ENCODE peak calls at places on chromosomes 6 and 20, in ten cellular contexts. E, K, P, J, Y, O, W, H, X and M are unnamed samples.

GRCh38 chr20:32513031-32513866 is 71.9 kb downstream of the NOL4L start:
- DNase-seq in E (no peak), K (no peak), P (no peak), J (no peak), Y (no peak), O (no peak), W (no peak), H (no peak), X (no peak), M (no peak)

GRCh38 chr6:33929575-33930288 is 125.9 kb upstream of the MLN start:
- DNase-seq in E (no peak), K (no peak), P (no peak), J (no peak), Y (no peak), O (no peak), W (no peak), H (no peak), X (no peak), M (peak)

GRCh38 chr6:170131351-170131750 is 159.5 kb downstream of the DLL1 start:
- DNase-seq in E (no peak), K (no peak), P (no peak), J (no peak), Y (no peak), O (no peak), W (peak), H (peak), X (peak), M (peak)

GRCh38 chr6:52877168-52877567 is 32.3 kb downstream of the GSTA3 start:
- DNase-seq in E (peak), K (no peak), P (no peak), J (no peak), Y (no peak), O (no peak), W (no peak), H (no peak), X (no peak), M (no peak)

GRCh38 chr6:139361211-139361610 is 13.2 kb downstream of the CITED2 start:
- DNase-seq in E (no peak), K (no peak), P (no peak), J (no peak), Y (no peak), O (no peak), W (no peak), H (no peak), X (no peak), M (no peak)

GRCh38 chr6:108117427-108118358 is 43.2 kb upstream of the OSTM1 start:
- DNase-seq in E (peak), K (no peak), P (peak), J (peak), Y (no peak), O (no peak), W (no peak), H (peak), X (no peak), M (peak)

GRCh38 chr6:56808871-56809359 is 146.0 kb upstream of the BEND6 start:
- DNase-seq in E (peak), K (no peak), P (no peak), J (no peak), Y (no peak), O (no peak), W (no peak), H (no peak), X (no peak), M (no peak)

GRCh38 chr20:62009869-62010445 is 55.7 kb downstream of the TAF4 start:
- DNase-seq in E (no peak), K (no peak), P (no peak), J (no peak), Y (no peak), O (no peak), W (no peak), H (no peak), X (no peak), M (no peak)

GRCh38 chr20:47370850-47371782 is 14.6 kb upstream of the ZMYND8 start:
- DNase-seq in E (peak), K (no peak), P (no peak), J (no peak), Y (no peak), O (no peak), W (no peak), H (no peak), X (no peak), M (no peak)

GRCh38 chr20:37565134-37565811 is 37.6 kb upstream of the BLCAP start:
- DNase-seq in E (no peak), K (no peak), P (no peak), J (no peak), Y (no peak), O (no peak), W (no peak), H (no peak), X (peak), M (no peak)

GRCh38 chr6:137218473-137218916 is 690 bp downstream of the IFNGR1 start:
- DNase-seq in E (no peak), K (peak), P (peak), J (peak), Y (no peak), O (peak), W (peak), H (no peak), X (no peak), M (no peak)

GRCh38 chr6:30091577-30092381 is 16.2 kb upstream of the RNF39 start:
- DNase-seq in E (peak), K (no peak), P (peak), J (no peak), Y (no peak), O (no peak), W (no peak), H (no peak), X (peak), M (no peak)

GRCh38 chr6:126632271-126632670 is 292.4 kb downstream of the CENPW start:
- DNase-seq in E (no peak), K (no peak), P (no peak), J (no peak), Y (no peak), O (no peak), W (no peak), H (no peak), X (no peak), M (no peak)

GRCh38 chr20:36399147-36399968 is 93.2 kb downstream of the DLGAP4 start:
- DNase-seq in E (peak), K (peak), P (peak), J (peak), Y (peak), O (no peak), W (no peak), H (peak), X (no peak), M (no peak)

GRCh38 chr6:34701199-34701598 is 4.6 kb upstream of the ILRUN start:
- DNase-seq in E (no peak), K (no peak), P (no peak), J (no peak), Y (no peak), O (no peak), W (no peak), H (no peak), X (no peak), M (no peak)

GRCh38 chr20:2749951-2750342 is 50.5 kb downstream of the CPXM1 start:
- DNase-seq in E (no peak), K (no peak), P (peak), J (no peak), Y (no peak), O (no peak), W (peak), H (no peak), X (no peak), M (no peak)

GRCh38 chr6:8674088-8674487 is 238.7 kb upstream of the SLC35B3 start:
- DNase-seq in E (no peak), K (no peak), P (no peak), J (no peak), Y (no peak), O (no peak), W (no peak), H (no peak), X (no peak), M (no peak)

GRCh38 chr6:143328885-143329284 is 121.6 kb downstream of the ADAT2 start:
- DNase-seq in E (no peak), K (no peak), P (no peak), J (no peak), Y (no peak), O (no peak), W (no peak), H (no peak), X (no peak), M (no peak)

GRCh38 chr20:51494241-51495110 is 48.0 kb downstream of the NFATC2 start:
- DNase-seq in E (no peak), K (no peak), P (no peak), J (no peak), Y (no peak), O (no peak), W (no peak), H (no peak), X (peak), M (no peak)

GRCh38 chr6:28903686-28904085 is 20.1 kb downstream of the TRIM27 start:
- DNase-seq in E (no peak), K (no peak), P (no peak), J (no peak), Y (no peak), O (no peak), W (no peak), H (no peak), X (no peak), M (no peak)

GRCh38 chr6:41626917-41627316 is 11.4 kb upstream of the MDFI start:
- DNase-seq in E (no peak), K (no peak), P (no peak), J (no peak), Y (no peak), O (no peak), W (peak), H (no peak), X (no peak), M (no peak)

GRCh38 chr6:85008311-85009015 is 244.1 kb upstream of the TBX18 start:
- DNase-seq in E (no peak), K (no peak), P (no peak), J (no peak), Y (no peak), O (no peak), W (no peak), H (no peak), X (no peak), M (no peak)

GRCh38 chr6:114096553-114097172 is 125.7 kb upstream of the HDAC2 start:
- DNase-seq in E (peak), K (peak), P (no peak), J (peak), Y (no peak), O (no peak), W (no peak), H (no peak), X (no peak), M (no peak)

GRCh38 chr20:50786703-50787102 is 8.2 kb upstream of the BCAS4 start:
- DNase-seq in E (no peak), K (no peak), P (no peak), J (no peak), Y (no peak), O (no peak), W (peak), H (no peak), X (no peak), M (no peak)

GRCh38 chr20:59596690-59597089 is 7.7 kb upstream of the PHACTR3 start:
- DNase-seq in E (no peak), K (no peak), P (no peak), J (no peak), Y (no peak), O (no peak), W (no peak), H (no peak), X (no peak), M (no peak)

GRCh38 chr6:9504191-9504590 is 910.7 kb downstream of the TFAP2A start:
- DNase-seq in E (no peak), K (no peak), P (no peak), J (no peak), Y (no peak), O (no peak), W (no peak), H (no peak), X (no peak), M (no peak)

GRCh38 chr6:39167866-39168625 is 53.1 kb upstream of the SAYSD1 start:
- DNase-seq in E (no peak), K (no peak), P (no peak), J (no peak), Y (no peak), O (no peak), W (no peak), H (no peak), X (peak), M (no peak)

DNA sequence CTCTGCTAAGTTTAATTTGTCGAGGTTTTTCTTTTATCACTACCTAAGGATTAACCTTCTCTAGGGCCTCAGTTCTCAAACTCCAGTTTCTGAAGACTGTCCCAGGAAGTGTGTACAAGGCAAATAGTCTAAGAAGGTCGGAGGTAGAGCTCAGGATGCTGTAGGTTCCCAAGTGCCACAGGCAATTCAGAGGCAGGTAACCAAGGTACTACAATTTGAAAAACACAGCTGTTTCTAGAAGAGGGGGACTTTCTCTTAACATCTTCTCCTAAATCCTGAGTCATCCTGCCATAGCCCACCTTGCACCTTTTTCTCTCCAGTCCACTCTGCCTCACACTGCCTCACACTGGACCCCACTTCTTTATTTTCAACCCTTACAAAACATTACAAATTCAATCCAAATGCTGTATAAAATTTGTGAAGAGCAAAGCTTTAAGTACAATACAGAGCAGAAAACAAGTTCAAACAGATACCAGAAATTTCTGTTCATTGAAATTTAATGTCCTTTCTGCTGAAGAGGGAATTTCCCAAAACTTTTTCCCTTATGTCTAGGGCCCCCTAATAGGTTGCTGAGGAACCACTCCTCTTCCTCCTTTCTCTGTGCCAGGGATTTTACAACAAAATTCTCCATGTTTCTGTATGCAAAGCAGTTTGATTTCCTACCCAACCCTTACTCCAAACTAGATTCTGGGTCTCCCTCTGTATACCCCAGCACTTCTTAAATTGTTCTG is 43.0 kb downstream of the FRK start:
- DNase-seq in E (no peak), K (no peak), P (no peak), J (no peak), Y (no peak), O (no peak), W (no peak), H (no peak), X (no peak), M (no peak)
- TF ChIP-seq EP300 in E (no peak), K (no peak), P (no peak), J (no peak), Y (no peak), O (no peak), W (no peak), H (no peak), X (no peak), M (no peak)

GRCh38 chr6:3575701-3576100 is 118.9 kb upstream of the SLC22A23 start:
- DNase-seq in E (no peak), K (no peak), P (no peak), J (no peak), Y (no peak), O (no peak), W (no peak), H (no peak), X (no peak), M (no peak)
- TF ChIP-seq CTCF in E (no peak), K (no peak), P (no peak), J (no peak), Y (no peak), O (no peak), W (no peak), H (no peak), X (no peak), M (no peak)

DNA sequence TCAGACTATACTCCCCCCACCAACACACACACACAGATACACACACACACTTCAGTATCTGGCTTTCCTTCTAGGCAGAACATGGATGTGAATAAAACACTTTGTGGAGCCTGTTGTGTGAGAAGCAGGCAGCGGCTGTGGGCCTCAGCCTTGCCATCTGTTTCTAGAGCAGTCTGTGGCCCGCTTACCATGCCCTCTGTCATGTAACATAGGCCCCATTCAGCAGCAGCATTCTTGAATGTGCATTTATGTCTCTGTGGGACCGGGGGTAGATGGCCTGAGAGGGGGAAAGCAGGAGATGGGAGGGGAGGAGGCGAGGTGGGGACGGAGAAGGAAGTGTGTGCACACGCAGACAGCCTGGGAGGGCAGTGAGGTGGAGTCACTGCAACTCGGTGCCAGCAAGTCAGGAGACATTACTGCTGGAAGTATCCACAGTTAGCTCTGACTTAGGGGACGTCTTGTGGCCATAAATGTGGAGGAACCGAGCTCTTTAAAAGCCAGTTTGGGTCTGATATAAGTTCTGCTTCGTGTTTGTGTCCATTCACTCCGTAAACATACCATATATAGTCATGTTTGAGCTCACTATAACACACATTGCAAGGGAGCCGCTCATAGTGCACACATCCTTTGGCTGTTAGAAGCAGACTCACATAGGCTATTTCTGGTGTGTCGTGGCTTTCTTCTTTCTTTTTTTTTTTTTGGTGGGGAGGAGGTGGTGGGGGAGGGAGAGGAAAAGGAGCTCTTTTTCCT is 38.5 kb downstream of the RREB1 start:
- DNase-seq in E (no peak), K (peak), P (peak), J (no peak), Y (no peak), O (no peak), W (peak), H (peak), X (no peak), M (no peak)
- TF ChIP-seq EP300 in E (no peak), K (no peak), P (no peak), J (no peak), Y (no peak), O (no peak), W (no peak), H (no peak), X (no peak), M (no peak)

DNA sequence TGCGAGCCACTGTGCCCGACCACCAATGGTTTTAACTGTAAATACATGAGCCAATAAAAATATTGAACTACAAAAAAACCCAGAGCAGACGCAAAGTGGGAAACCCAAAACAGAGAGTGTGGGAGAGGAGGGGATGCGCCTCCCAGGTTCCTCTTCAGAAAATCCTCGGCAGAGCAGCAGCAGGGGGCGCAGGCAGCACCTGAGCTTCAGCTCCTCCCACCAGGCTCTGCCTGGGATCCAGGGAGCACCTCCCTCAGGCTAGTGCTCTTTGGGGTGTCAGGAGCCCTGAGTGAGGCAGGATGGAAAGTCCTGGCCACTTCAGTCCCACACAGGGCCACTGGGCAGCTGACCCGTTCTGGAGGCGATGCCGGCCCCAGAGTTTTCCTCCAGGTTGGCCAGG is 536.9 kb upstream of the CDH4 start:
- DNase-seq in E (peak), K (peak), P (no peak), J (peak), Y (no peak), O (no peak), W (no peak), H (no peak), X (no peak), M (no peak)
- TF ChIP-seq CTCF in E (peak), K (no peak), P (no peak), J (no peak), Y (peak), O (no peak), W (no peak), H (no peak), X (no peak), M (no peak)

GRCh38 chr6:132061381-132061780 is 110.2 kb upstream of the CCN2 start:
- DNase-seq in E (no peak), K (no peak), P (no peak), J (no peak), Y (no peak), O (no peak), W (no peak), H (no peak), X (no peak), M (no peak)

GRCh38 chr6:132063204-132063603 is 112.0 kb upstream of the CCN2 start:
- DNase-seq in E (no peak), K (no peak), P (no peak), J (no peak), Y (no peak), O (no peak), W (no peak), H (no peak), X (no peak), M (no peak)

GRCh38 chr6:132065556-132065955 is 114.4 kb upstream of the CCN2 start:
- DNase-seq in E (no peak), K (no peak), P (no peak), J (no peak), Y (no peak), O (no peak), W (no peak), H (no peak), X (no peak), M (no peak)

GRCh38 chr6:132062626-132063025 is 111.5 kb upstream of the CCN2 start:
- DNase-seq in E (no peak), K (no peak), P (no peak), J (no peak), Y (no peak), O (no peak), W (no peak), H (no peak), X (no peak), M (no peak)

DNA sequence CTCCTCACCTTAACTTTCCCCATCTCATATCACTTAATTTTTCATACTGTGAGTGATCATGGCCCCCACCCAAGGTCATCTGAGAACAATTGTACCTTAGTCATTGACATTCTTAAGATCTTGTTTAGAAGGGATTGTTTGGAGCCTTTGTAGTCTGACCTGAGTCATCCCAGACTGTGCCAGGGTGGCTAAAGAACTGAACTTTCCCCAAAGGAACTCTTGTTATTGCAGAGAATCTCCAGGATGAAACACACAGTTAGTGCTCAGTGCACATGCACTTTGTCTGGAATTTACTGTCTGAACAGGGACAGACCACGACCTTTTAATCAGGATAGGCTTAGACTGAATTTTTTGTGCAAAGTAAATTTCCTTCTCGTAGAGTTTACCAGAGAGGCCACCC is 112.6 kb upstream of the CCN2 start:
- DNase-seq in E (peak), K (no peak), P (no peak), J (no peak), Y (no peak), O (no peak), W (no peak), H (no peak), X (no peak), M (no peak)
- TF ChIP-seq EP300 in E (peak), K (no peak), P (no peak), J (no peak), Y (no peak), O (no peak), W (no peak), H (no peak), X (no peak), M (no peak)

DNA sequence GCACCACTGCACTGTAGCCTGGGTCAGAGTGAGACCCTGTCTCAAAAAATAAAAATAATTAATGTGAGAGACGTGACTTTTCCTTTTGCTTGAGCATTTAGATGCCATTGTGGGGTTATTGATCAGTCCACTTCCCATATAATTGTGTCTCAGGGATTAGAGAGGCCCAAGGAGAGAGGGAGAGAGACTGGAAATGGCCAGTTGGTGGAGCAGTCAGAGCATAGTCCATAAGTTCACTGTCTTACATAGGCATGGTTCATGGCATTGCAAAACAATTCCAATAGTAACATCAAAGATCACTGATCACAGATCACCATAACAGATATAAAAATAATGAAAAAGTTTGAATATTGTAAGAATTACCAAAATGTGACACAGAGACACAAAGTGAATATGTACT is 15.2 kb upstream of the SDHAF4 start:
- DNase-seq in E (no peak), K (no peak), P (no peak), J (no peak), Y (no peak), O (no peak), W (no peak), H (no peak), X (no peak), M (no peak)
- TF ChIP-seq CTCF in E (peak), K (no peak), P (no peak), J (no peak), Y (peak), O (no peak), W (no peak), H (no peak), X (no peak), M (no peak)

GRCh38 chr6:157453978-157454377 is 73.0 kb downstream of the ZDHHC14 start:
- DNase-seq in E (no peak), K (no peak), P (no peak), J (no peak), Y (no peak), O (no peak), W (no peak), H (no peak), X (no peak), M (no peak)
- TF ChIP-seq EP300 in E (no peak), K (no peak), P (no peak), J (no peak), Y (no peak), O (no peak), W (no peak), H (no peak), X (no peak), M (no peak)

GRCh38 chr20:45098096-45098773 is 2.7 kb downstream of the KCNS1 start:
- DNase-seq in E (no peak), K (no peak), P (no peak), J (peak), Y (peak), O (no peak), W (no peak), H (peak), X (no peak), M (no peak)
- TF ChIP-seq CTCF in E (no peak), K (no peak), P (no peak), J (no peak), Y (peak), O (no peak), W (no peak), H (no peak), X (no peak), M (no peak)